ENCODE peak calls at places on chromosomes 16 and 17, in six cellular contexts. One of them, this sample, is unnamed.

GRCh38 chr17:36858119-36859002 is 78.9 kb upstream of the LHX1 start:
- DNase-seq in HepG2: peak; percentile 41
- DNase-seq in H1: no peak
- DNase-seq in GM12878: no peak
- DNase-seq in K562: no peak
- DNase-seq in NT2/D1: no peak
- DNase-seq in this sample: no peak

GRCh38 chr17:67007266-67007665 is 37.1 kb upstream of the CACNG1 start:
- DNase-seq in NT2/D1: no peak
- DNase-seq in K562: no peak
- DNase-seq in GM12878: no peak
- DNase-seq in HepG2: no peak
- DNase-seq in H1: no peak
- DNase-seq in this sample: no peak

GRCh38 chr17:81453712-81454111 is 58.5 kb downstream of the BAHCC1 start:
- DNase-seq in NT2/D1: no peak
- DNase-seq in GM12878: no peak
- DNase-seq in H1: no peak
- DNase-seq in HepG2: no peak
- DNase-seq in K562: no peak
- DNase-seq in this sample: no peak

GRCh38 chr17:75565066-75565465 is 22.5 kb upstream of the MYO15B start:
- DNase-seq in NT2/D1: no peak
- DNase-seq in H1: no peak
- DNase-seq in HepG2: no peak
- DNase-seq in GM12878: no peak
- DNase-seq in K562: no peak
- DNase-seq in this sample: no peak

GRCh38 chr17:53492532-53492931 is 330.2 kb upstream of the KIF2B start:
- DNase-seq in HepG2: no peak
- DNase-seq in NT2/D1: no peak
- DNase-seq in H1: no peak
- DNase-seq in GM12878: no peak
- DNase-seq in K562: peak; percentile 7
- DNase-seq in this sample: no peak

GRCh38 chr16:20049831-20050230 is 23.9 kb downstream of the GPR139 start:
- DNase-seq in NT2/D1: no peak
- DNase-seq in GM12878: no peak
- DNase-seq in HepG2: no peak
- DNase-seq in K562: no peak
- DNase-seq in H1: no peak
- DNase-seq in this sample: no peak

GRCh38 chr17:51397361-51398127 is 137.2 kb downstream of the UTP18 start:
- DNase-seq in HepG2: no peak
- DNase-seq in H1: no peak
- DNase-seq in GM12878: no peak
- DNase-seq in K562: no peak
- DNase-seq in NT2/D1: no peak
- DNase-seq in this sample: peak; percentile 56

GRCh38 chr16:28990375-28991040 is 5.7 kb downstream of the LAT start:
- DNase-seq in NT2/D1: no peak
- DNase-seq in H1: no peak
- DNase-seq in HepG2: no peak
- DNase-seq in K562: no peak
- DNase-seq in GM12878: no peak
- DNase-seq in this sample: no peak

GRCh38 chr16:57021693-57022092 is 32.3 kb downstream of the NLRC5 start:
- DNase-seq in HepG2: no peak
- DNase-seq in GM12878: no peak
- DNase-seq in H1: no peak
- DNase-seq in NT2/D1: no peak
- DNase-seq in K562: no peak
- DNase-seq in this sample: no peak

GRCh38 chr16:10931133-10931532 is 11.1 kb downstream of the DEXI start:
- DNase-seq in K562: no peak
- DNase-seq in H1: no peak
- DNase-seq in HepG2: no peak
- DNase-seq in GM12878: no peak
- DNase-seq in NT2/D1: no peak
- DNase-seq in this sample: no peak

GRCh38 chr16:391885-392335 is 5.1 kb upstream of the NME4 start:
- DNase-seq in NT2/D1: peak; percentile 80
- DNase-seq in HepG2: peak; percentile 60
- DNase-seq in H1: peak; percentile 97
- DNase-seq in K562: peak; percentile 62
- DNase-seq in GM12878: no peak
- DNase-seq in this sample: no peak

DNA sequence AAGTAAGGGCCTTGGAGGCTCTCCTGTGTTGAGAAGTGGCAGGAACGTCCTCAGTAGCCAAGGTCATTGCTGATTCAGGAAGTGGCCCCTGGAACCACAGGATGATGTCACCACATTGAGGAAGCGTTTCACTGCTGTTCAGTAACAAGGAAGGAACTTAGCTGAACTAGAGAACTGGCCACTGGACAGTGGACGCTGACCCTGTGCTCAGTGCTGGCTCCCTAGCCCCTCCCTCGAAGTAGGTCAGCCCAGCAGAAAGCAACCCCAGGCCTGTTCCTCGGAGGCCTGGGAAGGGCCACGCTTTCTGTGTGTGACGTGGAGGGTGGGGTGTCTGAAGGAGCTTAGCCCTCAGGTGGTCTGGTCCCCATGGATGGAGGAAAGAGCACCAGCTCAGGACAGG is 58.3 kb downstream of the B9D1 start:
- DNase-seq in HepG2: peak; percentile 37
- DNase-seq in H1: no peak
- DNase-seq in K562: peak; percentile 36
- DNase-seq in NT2/D1: no peak
- DNase-seq in GM12878: no peak
- DNase-seq in this sample: no peak
- TF ChIP-seq ZNF274 in HepG2: no peak
- TF ChIP-seq ZNF274 in H1: no peak
- TF ChIP-seq ZNF274 in K562: no peak
- TF ChIP-seq ZNF274 in NT2/D1: no peak
- TF ChIP-seq ZNF274 in GM12878: no peak
- TF ChIP-seq ZNF274 in this sample: no peak

GRCh38 chr17:40484285-40484972 is 17.0 kb downstream of the TNS4 start:
- DNase-seq in HepG2: no peak
- DNase-seq in H1: no peak
- DNase-seq in GM12878: no peak
- DNase-seq in K562: no peak
- DNase-seq in NT2/D1: no peak
- DNase-seq in this sample: no peak
- H3K9ac ChIP-seq in HepG2: no peak overlapping the region
- H3K9ac ChIP-seq in H1: no peak overlapping the region
- H3K9ac ChIP-seq in GM12878: no peak overlapping the region
- H3K9ac ChIP-seq in K562: peak overlapping the region; percentile 10
- H3K9ac ChIP-seq in NT2/D1: no peak overlapping the region
- H3K9ac ChIP-seq in this sample: no peak overlapping the region

GRCh38 chr16:85317704-85318103 is 205.4 kb upstream of the CIBAR2 start:
- DNase-seq in NT2/D1: no peak
- DNase-seq in GM12878: no peak
- DNase-seq in HepG2: no peak
- DNase-seq in K562: no peak
- DNase-seq in H1: no peak
- DNase-seq in this sample: no peak

GRCh38 chr16:85319984-85320440 is 207.7 kb upstream of the CIBAR2 start:
- DNase-seq in NT2/D1: no peak
- DNase-seq in H1: no peak
- DNase-seq in GM12878: no peak
- DNase-seq in K562: no peak
- DNase-seq in HepG2: no peak
- DNase-seq in this sample: no peak

GRCh38 chr16:85316944-85317343 is 204.7 kb upstream of the CIBAR2 start:
- DNase-seq in GM12878: no peak
- DNase-seq in H1: no peak
- DNase-seq in NT2/D1: no peak
- DNase-seq in HepG2: no peak
- DNase-seq in K562: no peak
- DNase-seq in this sample: no peak

GRCh38 chr16:85320677-85321385 is 208.6 kb upstream of the CIBAR2 start:
- DNase-seq in K562: no peak
- DNase-seq in HepG2: no peak
- DNase-seq in H1: no peak
- DNase-seq in GM12878: no peak
- DNase-seq in NT2/D1: no peak
- DNase-seq in this sample: no peak

GRCh38 chr16:85319208-85319983 is 207.1 kb upstream of the CIBAR2 start:
- DNase-seq in K562: no peak
- DNase-seq in H1: no peak
- DNase-seq in GM12878: no peak
- DNase-seq in NT2/D1: no peak
- DNase-seq in HepG2: no peak
- DNase-seq in this sample: no peak
- TF ChIP-seq ZNF274 in K562: no peak
- TF ChIP-seq ZNF274 in H1: no peak
- TF ChIP-seq ZNF274 in GM12878: no peak
- TF ChIP-seq ZNF274 in NT2/D1: no peak
- TF ChIP-seq ZNF274 in HepG2: no peak
- TF ChIP-seq ZNF274 in this sample: no peak

GRCh38 chr16:84947996-84948854 is 63.1 kb downstream of the ZDHHC7 start:
- DNase-seq in GM12878: no peak
- DNase-seq in NT2/D1: no peak
- DNase-seq in H1: no peak
- DNase-seq in HepG2: no peak
- DNase-seq in K562: no peak
- DNase-seq in this sample: no peak
- H3K9ac ChIP-seq in GM12878: no peak overlapping the region
- H3K9ac ChIP-seq in NT2/D1: peak overlapping the region; percentile 1
- H3K9ac ChIP-seq in H1: no peak overlapping the region
- H3K9ac ChIP-seq in HepG2: peak overlapping the region; percentile 27
- H3K9ac ChIP-seq in K562: peak overlapping the region; percentile 57
- H3K9ac ChIP-seq in this sample: no peak overlapping the region